ENCODE peak calls at places on chromosomes 13 and 19, in four cellular contexts. One of them, this sample, is unnamed. For H3K36me3, the result is how much of the 10 kb centered on the place peaks cover.

GRCh38 chr13:96677029-96677428 is 317.2 kb downstream of the OXGR1 start:
- DNase-seq in K562: no peak
- DNase-seq in HCT116: no peak
- DNase-seq in GM23338: no peak
- DNase-seq in this sample: no peak

GRCh38 chr19:13553880-13554400 is 47.7 kb upstream of the CACNA1A start:
- DNase-seq in K562: no peak
- DNase-seq in HCT116: no peak
- DNase-seq in GM23338: no peak
- DNase-seq in this sample: no peak

GRCh38 chr19:51750381-51751124 is 1.1 kb downstream of the FPR1 start:
- DNase-seq in K562: no peak
- DNase-seq in HCT116: no peak
- DNase-seq in GM23338: no peak
- DNase-seq in this sample: no peak

GRCh38 chr19:14004619-14005380 is 1.3 kb downstream of the RFX1 start:
- DNase-seq in K562: peak
- DNase-seq in HCT116: no peak
- DNase-seq in GM23338: no peak
- DNase-seq in this sample: no peak

GRCh38 chr19:33040994-33041827 is 23.5 kb downstream of the RHPN2 start:
- DNase-seq in K562: no peak
- DNase-seq in HCT116: peak
- DNase-seq in GM23338: no peak
- DNase-seq in this sample: no peak

GRCh38 chr19:42440357-42441046 is 2.2 kb downstream of the CXCL17 start:
- DNase-seq in K562: peak
- DNase-seq in HCT116: peak
- DNase-seq in GM23338: peak
- DNase-seq in this sample: no peak

GRCh38 chr19:7505682-7506384 is 10.1 kb upstream of the ZNF358 start:
- DNase-seq in K562: peak
- DNase-seq in HCT116: no peak
- DNase-seq in GM23338: peak
- DNase-seq in this sample: no peak

GRCh38 chr13:48590141-48590863 is 57.4 kb upstream of the RCBTB2 start:
- DNase-seq in K562: no peak
- DNase-seq in HCT116: no peak
- DNase-seq in GM23338: no peak
- DNase-seq in this sample: no peak

GRCh38 chr13:75787249-75787940 is 151.3 kb downstream of the LMO7 start:
- DNase-seq in K562: no peak
- DNase-seq in HCT116: no peak
- DNase-seq in GM23338: no peak
- DNase-seq in this sample: no peak

GRCh38 chr19:50462970-50463369 is 13.3 kb upstream of the EMC10 start:
- DNase-seq in K562: no peak
- DNase-seq in HCT116: no peak
- DNase-seq in GM23338: no peak
- DNase-seq in this sample: no peak

GRCh38 chr13:99505814-99506269 is 4.6 kb downstream of the TM9SF2 start:
- DNase-seq in K562: no peak
- DNase-seq in HCT116: no peak
- DNase-seq in GM23338: no peak
- DNase-seq in this sample: no peak

GRCh38 chr19:33264881-33265445 is 37.4 kb downstream of the CEBPA start:
- DNase-seq in K562: no peak
- DNase-seq in HCT116: no peak
- DNase-seq in GM23338: no peak
- DNase-seq in this sample: no peak

GRCh38 chr13:111382411-111382810 is 62.0 kb downstream of the TEX29 start:
- DNase-seq in K562: no peak
- DNase-seq in HCT116: no peak
- DNase-seq in GM23338: no peak
- DNase-seq in this sample: no peak

GRCh38 chr13:111382877-111383276 is 62.4 kb downstream of the TEX29 start:
- DNase-seq in K562: no peak
- DNase-seq in HCT116: no peak
- DNase-seq in GM23338: no peak
- DNase-seq in this sample: no peak

GRCh38 chr13:111383591-111384440 is 63.4 kb downstream of the TEX29 start:
- DNase-seq in K562: no peak
- DNase-seq in HCT116: no peak
- DNase-seq in GM23338: no peak
- DNase-seq in this sample: no peak

GRCh38 chr13:111384441-111385181 is 64.2 kb downstream of the TEX29 start:
- DNase-seq in K562: no peak
- DNase-seq in HCT116: no peak
- DNase-seq in GM23338: no peak
- DNase-seq in this sample: no peak

DNA sequence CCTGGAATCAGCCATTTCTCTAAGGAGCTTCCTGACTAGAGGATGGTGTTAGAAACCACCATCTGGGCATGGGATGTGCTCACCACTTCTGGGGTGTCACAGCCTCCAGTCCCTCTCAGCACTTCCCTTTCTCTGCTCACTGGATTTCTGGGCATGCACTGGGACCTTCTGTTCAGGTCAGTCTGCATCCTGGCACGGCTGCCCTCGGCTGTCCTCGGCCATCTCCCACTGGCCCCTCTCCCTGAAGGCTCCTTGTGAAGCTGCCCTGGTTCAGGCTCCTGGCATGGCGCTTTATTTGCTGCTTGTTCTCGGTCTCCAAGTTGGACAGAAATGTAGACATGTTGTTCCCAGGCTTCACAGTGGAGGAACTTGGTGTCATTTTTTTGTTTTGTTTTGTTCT is 60.0 kb downstream of the TEX29 start:
- DNase-seq in K562: no peak
- DNase-seq in HCT116: no peak
- DNase-seq in GM23338: no peak
- DNase-seq in this sample: no peak
- H3K36me3 ChIP-seq in K562: under half
- H3K36me3 ChIP-seq in HCT116: under half
- H3K36me3 ChIP-seq in GM23338: under half
- H3K36me3 ChIP-seq in this sample: under half

GRCh38 chr19:2081873-2082810 is 14.0 kb downstream of the MOB3A start:
- DNase-seq in K562: no peak
- DNase-seq in HCT116: no peak
- DNase-seq in GM23338: no peak
- DNase-seq in this sample: no peak
- TF ChIP-seq POLR2AphosphoS5 in K562: no peak
- TF ChIP-seq POLR2AphosphoS5 in HCT116: no peak
- TF ChIP-seq POLR2AphosphoS5 in GM23338: no peak
- TF ChIP-seq POLR2AphosphoS5 in this sample: no peak

DNA sequence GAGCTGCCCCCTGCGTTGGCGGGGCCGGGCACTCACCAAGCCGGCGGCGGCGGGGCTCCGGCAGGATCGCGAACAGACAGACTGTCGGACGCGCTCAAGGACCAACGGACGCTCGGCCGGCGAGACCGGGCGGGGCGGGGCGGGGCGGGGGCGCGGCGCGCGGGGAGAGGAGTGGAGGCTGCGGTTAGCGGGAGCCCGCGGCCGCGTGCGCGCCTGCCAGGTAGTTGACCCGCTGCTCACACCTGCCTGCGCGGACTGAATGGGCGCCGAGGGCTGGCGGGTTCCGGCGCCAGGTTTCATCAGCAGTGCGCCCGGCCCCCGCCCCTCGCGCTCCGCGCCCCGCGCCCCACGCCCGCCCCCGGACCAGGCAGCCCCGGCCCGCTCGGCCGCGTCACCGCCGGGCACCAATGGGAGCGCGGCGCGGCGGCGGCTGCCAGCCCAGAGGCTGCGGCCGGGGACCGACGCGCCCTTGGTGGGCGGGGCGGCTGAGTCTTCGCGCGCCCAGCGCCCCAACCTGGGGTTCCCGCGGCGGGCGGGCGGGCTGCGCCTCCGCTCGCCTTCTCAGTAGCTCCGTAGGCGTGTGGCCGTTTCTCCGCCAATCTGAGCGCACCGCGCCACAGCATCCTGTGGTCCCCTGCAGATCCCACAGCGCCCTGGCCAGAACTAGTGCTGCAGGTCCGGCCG is at the start of gene SLC7A1:
- DNase-seq in K562: peak
- DNase-seq in HCT116: peak
- DNase-seq in GM23338: peak
- DNase-seq in this sample: no peak
- TF ChIP-seq EZH2 in K562: no peak
- TF ChIP-seq EZH2 in HCT116: no peak
- TF ChIP-seq EZH2 in GM23338: no peak
- TF ChIP-seq EZH2 in this sample: no peak

GRCh38 chr19:15368798-15369593 is 10.6 kb downstream of the AKAP8 start:
- DNase-seq in K562: peak
- DNase-seq in HCT116: no peak
- DNase-seq in GM23338: no peak
- DNase-seq in this sample: no peak

GRCh38 chr19:15365264-15365663 is 14.3 kb downstream of the AKAP8 start:
- DNase-seq in K562: no peak
- DNase-seq in HCT116: no peak
- DNase-seq in GM23338: no peak
- DNase-seq in this sample: no peak

GRCh38 chr19:15367439-15367838 is 12.1 kb downstream of the AKAP8 start:
- DNase-seq in K562: no peak
- DNase-seq in HCT116: no peak
- DNase-seq in GM23338: no peak
- DNase-seq in this sample: no peak

GRCh38 chr19:15369594-15369891 is 10.0 kb downstream of the AKAP8 start:
- DNase-seq in K562: no peak
- DNase-seq in HCT116: no peak
- DNase-seq in GM23338: no peak
- DNase-seq in this sample: no peak

DNA sequence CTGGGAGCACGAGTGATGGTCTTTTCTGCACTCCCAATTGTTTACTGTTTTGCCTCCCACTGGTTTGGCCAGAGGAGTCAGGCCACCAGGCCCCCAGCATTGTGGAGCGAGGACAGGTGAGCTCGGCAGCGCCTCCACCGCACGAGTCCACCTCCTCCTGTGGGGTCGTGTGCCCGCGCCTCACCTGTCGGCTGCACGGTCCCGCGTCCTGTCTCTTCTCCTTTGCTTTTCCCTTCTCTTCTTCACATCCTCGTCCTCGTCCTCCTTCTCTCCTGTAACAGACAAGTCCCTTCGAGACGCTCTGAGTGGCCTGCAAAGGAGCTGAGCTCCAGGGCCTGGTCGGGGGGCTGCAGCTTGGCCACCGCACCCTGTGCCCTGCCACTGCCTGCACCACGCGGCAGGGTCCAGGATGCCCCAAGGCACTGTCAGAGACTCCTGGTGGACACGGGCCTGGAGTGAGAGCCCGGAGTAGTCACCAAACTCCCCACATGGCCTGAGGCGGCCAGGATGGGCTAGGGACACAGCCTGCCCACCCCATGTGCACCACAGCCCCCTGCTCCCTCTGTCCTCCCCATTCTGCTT is 11.4 kb downstream of the AKAP8 start:
- DNase-seq in K562: no peak
- DNase-seq in HCT116: no peak
- DNase-seq in GM23338: no peak
- DNase-seq in this sample: no peak
- H3K36me3 ChIP-seq in K562: half or more
- H3K36me3 ChIP-seq in HCT116: under half
- H3K36me3 ChIP-seq in GM23338: under half
- H3K36me3 ChIP-seq in this sample: half or more

GRCh38 chr19:46976845-46977320 is 42.8 kb upstream of the NPAS1 start:
- DNase-seq in K562: peak
- DNase-seq in HCT116: no peak
- DNase-seq in GM23338: peak
- DNase-seq in this sample: no peak

GRCh38 chr19:46975011-46975917 is 44.4 kb upstream of the NPAS1 start:
- DNase-seq in K562: no peak
- DNase-seq in HCT116: no peak
- DNase-seq in GM23338: no peak
- DNase-seq in this sample: no peak

GRCh38 chr19:46974181-46974580 is 45.5 kb upstream of the NPAS1 start:
- DNase-seq in K562: no peak
- DNase-seq in HCT116: no peak
- DNase-seq in GM23338: no peak
- DNase-seq in this sample: no peak

GRCh38 chr19:46977548-46977947 is 42.1 kb upstream of the NPAS1 start:
- DNase-seq in K562: no peak
- DNase-seq in HCT116: no peak
- DNase-seq in GM23338: no peak
- DNase-seq in this sample: no peak

GRCh38 chr19:46975918-46976782 is 43.5 kb upstream of the NPAS1 start:
- DNase-seq in K562: no peak
- DNase-seq in HCT116: peak
- DNase-seq in GM23338: peak
- DNase-seq in this sample: no peak
- TF ChIP-seq POLR2AphosphoS5 in K562: no peak
- TF ChIP-seq POLR2AphosphoS5 in HCT116: no peak
- TF ChIP-seq POLR2AphosphoS5 in GM23338: no peak
- TF ChIP-seq POLR2AphosphoS5 in this sample: no peak

GRCh38 chr13:20144141-20144850 is 16.6 kb downstream of the GJA3 start:
- DNase-seq in K562: no peak
- DNase-seq in HCT116: no peak
- DNase-seq in GM23338: no peak
- DNase-seq in this sample: no peak

GRCh38 chr13:20142019-20142926 is 18.6 kb downstream of the GJA3 start:
- DNase-seq in K562: no peak
- DNase-seq in HCT116: no peak
- DNase-seq in GM23338: peak
- DNase-seq in this sample: no peak

GRCh38 chr13:20142927-20143480 is 17.8 kb downstream of the GJA3 start:
- DNase-seq in K562: no peak
- DNase-seq in HCT116: no peak
- DNase-seq in GM23338: no peak
- DNase-seq in this sample: no peak

GRCh38 chr13:20140487-20140886 is 20.4 kb downstream of the GJA3 start:
- DNase-seq in K562: no peak
- DNase-seq in HCT116: no peak
- DNase-seq in GM23338: no peak
- DNase-seq in this sample: no peak

GRCh38 chr13:20141238-20142018 is 19.4 kb downstream of the GJA3 start:
- DNase-seq in K562: no peak
- DNase-seq in HCT116: no peak
- DNase-seq in GM23338: no peak
- DNase-seq in this sample: no peak
- TF ChIP-seq EZH2 in K562: no peak
- TF ChIP-seq EZH2 in HCT116: no peak
- TF ChIP-seq EZH2 in GM23338: no peak
- TF ChIP-seq EZH2 in this sample: no peak

DNA sequence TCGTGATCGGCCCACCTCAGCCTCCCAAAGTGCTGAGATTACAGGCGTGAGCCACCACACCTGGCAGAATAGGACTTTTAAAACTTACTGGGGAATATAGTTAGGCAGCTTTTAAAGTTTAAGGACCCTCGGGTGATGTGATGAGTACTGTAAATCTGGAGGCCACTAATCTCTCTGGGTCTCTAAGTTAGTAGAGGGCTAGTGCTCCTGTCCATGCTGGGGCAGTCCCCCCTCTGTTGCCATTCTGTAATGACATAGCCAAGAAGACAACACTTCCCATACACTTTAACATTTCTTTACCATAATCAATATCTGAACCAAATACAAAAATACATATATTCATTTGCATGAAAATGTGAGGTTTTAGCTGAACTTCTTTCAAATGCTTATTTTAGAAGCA is 65.7 kb downstream of the IPO5 start:
- DNase-seq in K562: no peak
- DNase-seq in HCT116: no peak
- DNase-seq in GM23338: no peak
- DNase-seq in this sample: no peak
- H3K36me3 ChIP-seq in K562: half or more
- H3K36me3 ChIP-seq in HCT116: half or more
- H3K36me3 ChIP-seq in GM23338: half or more
- H3K36me3 ChIP-seq in this sample: half or more

This sample was measured in SK-N-MC.